ENCODE peak calls at places on chromosomes 13 and 19, in four cellular contexts. T is substantia nigra, P is mesendoderm, H is OCI-LY7. D is an unnamed sample.

GRCh38 chr13:40486518-40487163 is 179.8 kb downstream of the FOXO1 start:
- DNase-seq in T (no peak), P (no peak), H (no peak), D (no peak)

GRCh38 chr19:7665076-7665475 is 3.8 kb upstream of the RETN start:
- DNase-seq in T (no peak), P (no peak), H (no peak), D (no peak)

GRCh38 chr19:47561440-47562045 is 11.4 kb downstream of the ZNF541 start:
- DNase-seq in T (no peak), P (no peak), H (no peak), D (no peak)

GRCh38 chr13:98496966-98497365 is 79.9 kb downstream of the STK24 start:
- DNase-seq in T (no peak), P (no peak), H (no peak), D (no peak)

GRCh38 chr19:40785526-40785925 is 7.5 kb downstream of the RAB4B start:
- DNase-seq in T (no peak), P (no peak), H (no peak), D (no peak)

GRCh38 chr13:83086948-83087347 is 795.3 kb downstream of the SLITRK1 start:
- DNase-seq in T (no peak), P (no peak), H (no peak), D (no peak)

GRCh38 chr19:4098493-4098892 is 25.4 kb downstream of the MAP2K2 start:
- DNase-seq in T (peak), P (no peak), H (no peak), D (no peak)

GRCh38 chr19:16342002-16342715 is 17.5 kb downstream of the KLF2 start:
- DNase-seq in T (peak), P (no peak), H (peak), D (no peak)

GRCh38 chr13:55199132-55199531 is 1941.6 kb upstream of the PRR20A start:
- DNase-seq in T (no peak), P (peak), H (no peak), D (no peak)

GRCh38 chr13:27980280-27980998 is 8.1 kb downstream of the URAD start:
- DNase-seq in T (no peak), P (no peak), H (no peak), D (no peak)

GRCh38 chr19:33737704-33738103 is 59.0 kb upstream of the KCTD15 start:
- DNase-seq in T (no peak), P (no peak), H (no peak), D (no peak)

GRCh38 chr13:88074794-88075509 is 403.8 kb downstream of the SLITRK5 start:
- DNase-seq in T (no peak), P (no peak), H (no peak), D (no peak)

GRCh38 chr13:36353001-36353400 is 6.8 kb upstream of the SPART start:
- DNase-seq in T (no peak), P (no peak), H (no peak), D (no peak)

GRCh38 chr13:40190656-40191100 is 475.8 kb downstream of the FOXO1 start:
- DNase-seq in T (peak), P (peak), H (peak), D (peak)

GRCh38 chr19:16190736-16191135 is 5.5 kb downstream of the FAM32A start:
- DNase-seq in T (no peak), P (no peak), H (no peak), D (no peak)

GRCh38 chr19:39327318-39327717 is 6.7 kb upstream of the LRFN1 start:
- DNase-seq in T (no peak), P (no peak), H (no peak), D (no peak)

GRCh38 chr19:5434970-5435641 is 20.1 kb upstream of the ZNRF4 start:
- DNase-seq in T (no peak), P (peak), H (no peak), D (no peak)

DNA sequence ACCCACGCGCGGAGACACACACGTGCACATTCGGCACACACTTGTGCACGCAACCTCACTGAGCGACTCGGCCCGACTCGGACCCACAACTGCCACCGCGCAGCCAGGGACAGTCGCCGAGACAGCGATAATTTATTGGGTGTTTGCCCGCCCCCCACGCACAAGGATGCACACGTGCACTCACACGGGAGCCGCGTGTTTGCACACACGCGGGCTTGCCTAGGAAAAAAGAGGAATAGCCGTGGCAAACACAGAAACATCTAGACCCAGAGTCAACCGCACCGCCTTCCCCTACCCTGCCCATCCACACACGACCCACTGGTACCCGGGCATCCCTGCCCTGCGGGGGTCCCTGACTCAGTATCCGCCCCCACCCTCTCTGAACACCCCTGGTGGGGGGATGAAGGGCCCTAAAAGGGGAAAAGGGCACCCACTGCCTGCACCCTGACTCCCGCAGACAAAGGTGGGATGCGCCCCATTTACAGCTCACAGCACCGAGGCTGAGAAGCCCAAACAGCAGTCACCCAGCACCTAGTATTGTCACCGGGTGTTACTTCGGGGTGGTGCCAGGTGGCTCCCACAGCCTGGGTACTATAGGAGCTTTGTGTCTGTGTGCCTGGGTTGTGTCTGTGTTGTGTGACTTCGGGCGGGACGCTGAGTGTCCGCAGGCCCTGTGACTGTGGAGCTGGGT is 1.0 kb upstream of the SSBP4 start:
- DNase-seq in T (no peak), P (no peak), H (no peak), D (peak)
- H3K27ac ChIP-seq in T (peak), P (peak), H (no peak), D (peak)

GRCh38 chr19:2654585-2654861 is 48.0 kb downstream of the GNG7 start:
- DNase-seq in T (no peak), P (no peak), H (no peak), D (no peak)
- H3K27ac ChIP-seq in T (peak), P (no peak), H (no peak), D (peak)

GRCh38 chr19:49200238-49200862 is 42.8 kb downstream of the TRPM4 start:
- DNase-seq in T (no peak), P (peak), H (peak), D (no peak)
- H3K27ac ChIP-seq in T (no peak), P (no peak), H (peak), D (no peak)

GRCh38 chr19:871446-872265 is 12.2 kb downstream of the CFD start:
- DNase-seq in T (no peak), P (peak), H (no peak), D (no peak)

GRCh38 chr19:870314-870713 is 10.8 kb downstream of the CFD start:
- DNase-seq in T (no peak), P (no peak), H (no peak), D (no peak)

GRCh38 chr19:870963-871401 is 11.5 kb downstream of the CFD start:
- DNase-seq in T (peak), P (no peak), H (no peak), D (peak)

GRCh38 chr19:873084-874019 is 13.9 kb downstream of the CFD start:
- DNase-seq in T (no peak), P (peak), H (peak), D (no peak)

GRCh38 chr19:872266-872951 is 12.9 kb downstream of the CFD start:
- DNase-seq in T (no peak), P (peak), H (peak), D (no peak)
- H3K27ac ChIP-seq in T (peak), P (no peak), H (peak), D (no peak)

GRCh38 chr19:49553451-49554271 is 25.9 kb downstream of the RCN3 start:
- DNase-seq in T (no peak), P (no peak), H (no peak), D (no peak)
- H3K27ac ChIP-seq in T (peak), P (no peak), H (no peak), D (peak)

DNA sequence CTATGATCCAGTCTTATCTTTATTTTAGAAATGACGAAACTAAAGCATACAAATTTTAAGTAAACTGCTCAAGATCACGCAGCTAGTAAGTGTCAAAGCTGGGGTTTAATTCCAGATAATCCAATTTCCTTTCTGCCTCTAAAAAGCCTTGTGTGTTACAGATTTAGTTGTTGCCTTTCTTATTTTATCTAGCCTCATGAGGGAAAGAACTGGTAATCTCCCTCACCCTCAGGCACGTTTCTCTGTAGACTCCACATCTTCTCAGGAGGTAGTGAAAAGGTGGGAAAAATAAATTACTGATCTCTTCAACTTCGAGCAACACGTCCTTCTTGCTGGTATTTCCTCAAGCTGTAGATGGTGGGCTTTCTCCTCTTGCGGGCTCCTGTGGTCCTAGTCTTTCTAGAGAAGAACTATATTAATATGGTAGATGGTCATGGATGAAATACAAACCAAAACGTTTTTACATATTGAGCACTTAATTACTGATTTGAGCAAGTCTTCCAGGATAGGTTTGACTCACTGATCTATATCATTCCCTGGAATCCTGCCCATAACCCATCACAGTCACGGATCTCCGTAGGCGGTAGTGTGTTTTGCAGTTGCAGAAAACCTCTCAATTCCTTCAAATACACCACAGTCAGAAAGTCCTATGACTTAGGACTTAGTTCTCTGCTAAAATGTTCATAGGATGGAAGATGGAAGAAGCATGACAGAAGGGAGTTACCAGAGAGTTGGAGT is 519.5 kb downstream of the DCT start:
- DNase-seq in T (no peak), P (peak), H (no peak), D (no peak)
- H3K27ac ChIP-seq in T (no peak), P (no peak), H (no peak), D (no peak)

GRCh38 chr13:110402301-110403069 is 95.4 kb downstream of the COL4A2 start:
- DNase-seq in T (no peak), P (no peak), H (no peak), D (no peak)
- H3K27ac ChIP-seq in T (no peak), P (no peak), H (no peak), D (no peak)

D was measured in caudate nucleus.